ENCODE peak calls at places on chromosomes 11 and 22, in nine cellular contexts. J is adrenal gland, L is neural progenitor cell, N is NB4, O is tibial nerve, A is brain microvascular endothelial cell, U is upper lobe of right lung, C is tibial artery, M is RWPE1. B is an unnamed sample.

GRCh38 chr11:110095554-110095953 is 2.4 kb downstream of the ZC3H12C start:
- DNase-seq in J (peak; percentile 46), L (no peak), N (no peak), O (no peak), A (peak; percentile 43), U (no peak), C (no peak), M (peak; percentile 65), B (no peak)

GRCh38 chr11:73240190-73240781 is 22.2 kb downstream of the P2RY2 start:
- DNase-seq in J (no peak), L (peak; percentile 48), N (no peak), O (no peak), A (no peak), U (peak; percentile 48), C (peak; percentile 86), M (no peak), B (no peak)

GRCh38 chr11:109229682-109230081 is 192.3 kb upstream of the C11orf87 start:
- DNase-seq in J (no peak), L (no peak), N (no peak), O (no peak), A (no peak), U (no peak), C (no peak), M (no peak), B (no peak)

GRCh38 chr22:19809741-19810140 is 44.9 kb downstream of the GNB1L start:
- DNase-seq in J (no peak), L (no peak), N (no peak), O (no peak), A (no peak), U (no peak), C (no peak), M (no peak), B (no peak)

GRCh38 chr11:63802637-63803414 is 10.4 kb upstream of the SPINDOC start:
- DNase-seq in J (no peak), L (no peak), N (peak; percentile 79), O (no peak), A (peak; percentile 28), U (no peak), C (no peak), M (peak; percentile 76), B (no peak)

GRCh38 chr11:67431346-67432249 is 3.3 kb downstream of the RPS6KB2 start:
- DNase-seq in J (no peak), L (no peak), N (no peak), O (no peak), A (no peak), U (no peak), C (no peak), M (no peak), B (no peak)

GRCh38 chr11:6362868-6363678 is 27.2 kb upstream of the SMPD1 start:
- DNase-seq in J (peak; percentile 75), L (peak; percentile 90), N (peak; percentile 71), O (peak; percentile 60), A (peak; percentile 73), U (peak; percentile 87), C (peak; percentile 90), M (peak; percentile 73), B (peak; percentile 70)

GRCh38 chr11:15627560-15627959 is 512.8 kb downstream of the INSC start:
- DNase-seq in J (no peak), L (no peak), N (no peak), O (no peak), A (peak; percentile 51), U (no peak), C (no peak), M (peak; percentile 4), B (no peak)

GRCh38 chr22:44325718-44326548 is 13.2 kb upstream of the SHISAL1 start:
- DNase-seq in J (no peak), L (peak; percentile 38), N (no peak), O (no peak), A (no peak), U (no peak), C (no peak), M (no peak), B (no peak)

GRCh38 chr11:35529971-35530495 is 4.6 kb upstream of the PAMR1 start:
- DNase-seq in J (no peak), L (no peak), N (no peak), O (peak; percentile 46), A (peak; percentile 87), U (no peak), C (no peak), M (peak; percentile 65), B (no peak)

GRCh38 chr11:8832571-8833260 is 78.3 kb upstream of the AKIP1 start:
- DNase-seq in J (no peak), L (no peak), N (no peak), O (no peak), A (no peak), U (peak; percentile 69), C (no peak), M (peak; percentile 77), B (no peak)

GRCh38 chr11:27254744-27255446 is 108.1 kb downstream of the CCDC34 start:
- DNase-seq in J (no peak), L (no peak), N (no peak), O (no peak), A (peak; percentile 66), U (no peak), C (no peak), M (no peak), B (no peak)

GRCh38 chr22:43262990-43263644 is 76.2 kb upstream of the TTLL12 start:
- DNase-seq in J (no peak), L (no peak), N (peak; percentile 82), O (no peak), A (peak; percentile 48), U (no peak), C (no peak), M (no peak), B (no peak)

GRCh38 chr11:46977940-46978595 is 41.5 kb downstream of the CSTPP1 start:
- DNase-seq in J (no peak), L (no peak), N (no peak), O (no peak), A (peak; percentile 16), U (no peak), C (no peak), M (no peak), B (no peak)

GRCh38 chr11:46981429-46981828 is 44.9 kb downstream of the CSTPP1 start:
- DNase-seq in J (no peak), L (no peak), N (no peak), O (no peak), A (no peak), U (no peak), C (no peak), M (no peak), B (no peak)

GRCh38 chr11:46979358-46979757 is 42.8 kb downstream of the CSTPP1 start:
- DNase-seq in J (no peak), L (no peak), N (no peak), O (no peak), A (no peak), U (no peak), C (no peak), M (no peak), B (no peak)

GRCh38 chr11:46976182-46976854 is 39.8 kb downstream of the CSTPP1 start:
- DNase-seq in J (no peak), L (no peak), N (no peak), O (no peak), A (no peak), U (no peak), C (no peak), M (no peak), B (no peak)

DNA sequence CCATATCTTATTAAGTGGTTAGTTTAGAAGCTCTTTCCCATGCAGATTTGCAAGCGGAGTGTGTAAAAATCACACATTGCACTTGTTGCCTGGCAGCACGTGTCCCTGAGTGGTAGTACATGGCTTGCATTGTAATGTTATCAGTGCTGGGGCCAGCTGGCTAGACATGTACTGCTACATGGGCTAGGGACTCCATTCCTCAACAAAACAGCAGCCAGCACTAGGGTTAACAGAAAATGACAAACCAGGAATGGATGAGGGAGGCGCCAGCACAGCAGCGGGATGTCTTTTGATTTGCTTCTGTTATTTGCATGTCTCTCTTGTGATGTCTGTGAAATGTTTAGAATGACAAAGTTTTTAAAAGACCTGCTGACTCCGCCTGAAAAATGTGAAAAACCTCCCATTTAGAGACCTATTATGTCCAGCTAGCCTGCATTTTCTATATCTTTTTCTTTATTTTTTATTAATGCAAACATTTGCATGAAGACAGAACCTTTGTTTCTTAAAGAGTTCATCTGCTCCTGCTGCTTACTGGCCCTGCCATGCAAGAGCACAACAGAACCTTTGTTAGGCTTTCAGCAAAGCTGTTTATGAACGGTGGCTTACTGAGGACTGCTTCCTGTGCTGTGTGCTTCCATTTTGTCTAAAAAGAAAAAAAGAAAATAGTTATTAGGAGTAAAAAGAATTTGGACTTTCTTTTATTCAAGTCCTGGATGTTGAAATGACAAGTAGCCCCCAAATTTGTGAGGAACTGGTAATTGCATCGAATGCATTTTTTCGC is 40.7 kb downstream of the CSTPP1 start:
- DNase-seq in J (no peak), L (peak; percentile 72), N (no peak), O (no peak), A (no peak), U (no peak), C (no peak), M (no peak), B (no peak)
- TF ChIP-seq CTCF in J (no peak), L (no peak), N (no peak), O (no peak), A (no peak), U (no peak), C (no peak), M (no peak), B (no peak)

DNA sequence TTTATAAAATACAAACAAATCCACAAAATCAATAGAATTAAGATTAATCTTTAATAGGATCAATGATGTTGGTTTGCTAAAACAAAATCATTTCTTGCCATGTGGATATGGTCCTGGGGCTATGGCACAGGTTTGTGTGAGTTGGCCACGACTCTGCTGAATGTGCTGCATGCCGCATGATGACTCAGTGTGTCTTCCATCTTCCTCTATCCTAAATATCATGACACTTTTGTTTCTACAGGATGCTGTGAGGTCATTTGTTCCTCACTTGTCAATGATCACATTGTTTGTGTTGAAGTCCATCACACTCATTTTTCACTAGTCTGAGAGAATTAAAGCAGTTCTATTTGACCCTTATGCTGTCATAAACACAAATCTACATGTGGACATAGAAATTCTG is 167.2 kb upstream of the ZBED5 start:
- DNase-seq in J (no peak), L (no peak), N (peak; percentile 15), O (no peak), A (peak; percentile 67), U (no peak), C (no peak), M (peak; percentile 4), B (no peak)
- TF ChIP-seq CTCF in J (no peak), L (no peak), N (no peak), O (no peak), A (no peak), U (no peak), C (no peak), M (no peak), B (no peak)

DNA sequence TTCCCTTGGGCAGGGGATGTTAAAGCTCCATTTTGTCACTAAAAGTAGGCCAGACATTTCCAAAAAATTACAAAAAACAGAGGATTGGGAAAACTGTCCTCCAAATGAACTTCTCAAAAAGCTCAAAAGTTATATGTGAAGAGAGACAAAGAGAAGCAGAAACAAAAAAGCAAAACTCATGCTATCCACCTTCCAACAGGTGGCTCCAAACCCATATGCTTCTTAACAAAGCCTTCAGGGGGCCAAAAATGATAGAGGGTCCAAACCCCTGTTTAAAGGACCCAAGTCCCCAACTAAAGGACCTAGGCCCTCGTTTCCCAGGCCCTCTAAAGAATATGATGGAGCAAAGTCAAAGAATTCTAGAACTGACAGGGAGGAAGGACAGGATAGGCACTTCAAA is 146.7 kb downstream of the AASDHPPT start:
- DNase-seq in J (no peak), L (no peak), N (no peak), O (no peak), A (no peak), U (no peak), C (no peak), M (no peak), B (no peak)
- TF ChIP-seq CTCF in J (no peak), L (peak; percentile 8), N (no peak), O (no peak), A (peak; percentile 11), U (no peak), C (no peak), M (no peak), B (no peak)

GRCh38 chr11:126791446-126791845 is 209.1 kb downstream of the KIRREL3 start:
- DNase-seq in J (no peak), L (peak; percentile 63), N (no peak), O (no peak), A (no peak), U (no peak), C (no peak), M (no peak), B (no peak)
- TF ChIP-seq CTCF in J (no peak), L (peak; percentile 52), N (no peak), O (no peak), A (peak; percentile 28), U (no peak), C (no peak), M (no peak), B (no peak)

B was measured in CD14-positive monocyte.